ENCODE peak calls at places on chromosomes 13 and 19, in four cellular contexts. Q is astrocyte of the spinal cord, A is fibroblast of lung, X is body of pancreas. M is an unnamed sample.

GRCh38 chr13:113329656-113330312 is 32.7 kb downstream of the LAMP1 start:
- DNase-seq in Q (no peak), A (no peak), X (no peak), M (no peak)

GRCh38 chr13:44768775-44769578 is 192.8 kb upstream of the TSC22D1 start:
- DNase-seq in Q (no peak), A (no peak), X (peak; percentile 44), M (no peak)

GRCh38 chr19:29953352-29954247 is 11.6 kb downstream of the URI1 start:
- DNase-seq in Q (no peak), A (peak; percentile 27), X (no peak), M (no peak)

GRCh38 chr13:94950303-94950702 is 238.0 kb upstream of the SOX21 start:
- DNase-seq in Q (no peak), A (peak; percentile 17), X (no peak), M (peak; percentile 2)

GRCh38 chr13:109708014-109708617 is 78.3 kb downstream of the IRS2 start:
- DNase-seq in Q (no peak), A (no peak), X (no peak), M (no peak)

GRCh38 chr13:78022164-78022877 is 103.7 kb upstream of the EDNRB start:
- DNase-seq in Q (peak; percentile 48), A (peak; percentile 40), X (peak; percentile 4), M (no peak)

GRCh38 chr13:85586422-85586831 is 212.8 kb downstream of the SLITRK6 start:
- DNase-seq in Q (peak; percentile 74), A (peak; percentile 32), X (no peak), M (no peak)

GRCh38 chr13:27425918-27426630 is 1.7 kb downstream of the GTF3A start:
- DNase-seq in Q (peak; percentile 78), A (peak; percentile 75), X (peak; percentile 79), M (peak; percentile 84)

GRCh38 chr13:111267784-111268183 is 52.7 kb upstream of the TEX29 start:
- DNase-seq in Q (peak; percentile 34), A (peak; percentile 87), X (no peak), M (no peak)

GRCh38 chr19:55939206-55939605 is 7.1 kb upstream of the NLRP13 start:
- DNase-seq in Q (no peak), A (no peak), X (no peak), M (no peak)

GRCh38 chr13:83796364-83796763 is 85.9 kb downstream of the SLITRK1 start:
- DNase-seq in Q (no peak), A (no peak), X (no peak), M (no peak)

GRCh38 chr13:94239135-94239534 is 240.3 kb downstream of the DCT start:
- DNase-seq in Q (peak; percentile 29), A (peak; percentile 26), X (no peak), M (no peak)

GRCh38 chr13:24203726-24204295 is 43.3 kb downstream of the SPATA13 start:
- DNase-seq in Q (peak; percentile 38), A (no peak), X (no peak), M (peak; percentile 87)

GRCh38 chr13:53200498-53201453 is 172.2 kb downstream of the OLFM4 start:
- DNase-seq in Q (no peak), A (peak; percentile 2), X (peak; percentile 83), M (no peak)

GRCh38 chr13:75715598-75716523 is 79.7 kb downstream of the LMO7 start:
- DNase-seq in Q (peak; percentile 24), A (peak; percentile 39), X (no peak), M (no peak)

GRCh38 chr13:45872574-45872973 is 21.0 kb upstream of the SIAH3 start:
- DNase-seq in Q (no peak), A (peak; percentile 34), X (no peak), M (no peak)

GRCh38 chr19:48925240-48925843 is 8.2 kb upstream of the DHDH start:
- DNase-seq in Q (peak; percentile 24), A (peak; percentile 23), X (no peak), M (no peak)

GRCh38 chr13:66210677-66211076 is 1019.5 kb downstream of the PCDH9 start:
- DNase-seq in Q (peak; percentile 96), A (peak; percentile 87), X (no peak), M (no peak)

GRCh38 chr13:95509521-95510315 is 42.8 kb upstream of the CLDN10 start:
- DNase-seq in Q (peak; percentile 64), A (no peak), X (no peak), M (no peak)

GRCh38 chr13:109146912-109147624 is 517.7 kb downstream of the MYO16 start:
- DNase-seq in Q (peak; percentile 91), A (peak; percentile 65), X (no peak), M (no peak)

GRCh38 chr19:33205531-33206260 is 11.6 kb downstream of the LRP3 start:
- DNase-seq in Q (no peak), A (no peak), X (no peak), M (no peak)

GRCh38 chr13:112113355-112113754 is 46.4 kb downstream of the SOX1 start:
- DNase-seq in Q (no peak), A (no peak), X (no peak), M (no peak)

GRCh38 chr13:105037064-105037463 is 1498.4 kb downstream of the EFNB2 start:
- DNase-seq in Q (peak; percentile 27), A (no peak), X (no peak), M (no peak)

GRCh38 chr13:97911311-97912138 is 42.0 kb upstream of the IPO5 start:
- DNase-seq in Q (peak; percentile 27), A (no peak), X (peak; percentile 45), M (no peak)

GRCh38 chr13:45545686-45546409 is 69.7 kb downstream of the ERICH6B start:
- DNase-seq in Q (no peak), A (no peak), X (no peak), M (no peak)

GRCh38 chr13:84430441-84430840 is 548.2 kb upstream of the SLITRK1 start:
- DNase-seq in Q (no peak), A (no peak), X (no peak), M (peak; percentile 62)

GRCh38 chr19:46609511-46610412 is 8.6 kb downstream of the CALM3 start:
- DNase-seq in Q (no peak), A (no peak), X (peak; percentile 4), M (no peak)

GRCh38 chr19:50657672-50658437 is 8.6 kb downstream of the C19orf81 start:
- DNase-seq in Q (peak; percentile 88), A (peak; percentile 86), X (peak; percentile 91), M (peak; percentile 92)

GRCh38 chr13:101917833-101918755 is 465.6 kb downstream of the ITGBL1 start:
- DNase-seq in Q (no peak), A (no peak), X (peak; percentile 18), M (no peak)

GRCh38 chr19:46608178-46608577 is 7.0 kb downstream of the CALM3 start:
- DNase-seq in Q (no peak), A (no peak), X (no peak), M (no peak)

GRCh38 chr13:77492982-77493381 is 42.5 kb upstream of the SCEL start:
- DNase-seq in Q (peak; percentile 33), A (peak; percentile 42), X (peak; percentile 16), M (no peak)

GRCh38 chr13:48144413-48145035 is 49.6 kb upstream of the MED4 start:
- DNase-seq in Q (peak; percentile 13), A (peak; percentile 44), X (peak; percentile 12), M (no peak)

GRCh38 chr19:34209726-34210125 is 37.4 kb downstream of the LSM14A start:
- DNase-seq in Q (no peak), A (no peak), X (no peak), M (no peak)

GRCh38 chr13:98868932-98869331 is 108.9 kb downstream of the DOCK9 start:
- DNase-seq in Q (no peak), A (no peak), X (no peak), M (no peak)

GRCh38 chr13:34156841-34157365 is 339.0 kb downstream of the RFC3 start:
- DNase-seq in Q (peak; percentile 96), A (peak; percentile 83), X (peak; percentile 84), M (no peak)

GRCh38 chr13:106917673-106918652 is 350.0 kb upstream of the ARGLU1 start:
- DNase-seq in Q (peak; percentile 81), A (peak; percentile 86), X (peak; percentile 77), M (peak; percentile 19)

GRCh38 chr13:30718661-30719520 is 16.5 kb upstream of the ALOX5AP start:
- DNase-seq in Q (peak; percentile 90), A (peak; percentile 88), X (no peak), M (no peak)

GRCh38 chr19:33509774-33510173 is 11.8 kb downstream of the PEPD start:
- DNase-seq in Q (no peak), A (no peak), X (no peak), M (no peak)

DNA sequence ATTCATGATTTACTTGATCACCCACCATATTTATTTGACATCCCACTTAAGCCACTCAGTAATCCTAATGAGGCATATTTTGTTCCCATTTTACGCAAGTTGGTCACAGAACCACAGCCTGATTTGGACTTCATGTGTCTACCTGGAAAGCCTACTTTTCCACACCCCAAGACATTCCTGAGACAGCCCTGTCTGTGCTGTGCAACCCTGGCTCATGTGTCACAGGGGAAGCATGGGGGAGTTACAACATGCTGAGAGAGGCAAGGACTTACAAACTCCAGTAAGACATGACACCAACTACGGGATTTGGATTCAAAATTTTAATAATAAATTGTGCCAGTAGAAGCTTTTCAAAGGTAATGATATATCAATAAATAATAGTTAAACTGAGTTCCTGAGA is 70.2 kb upstream of the XPO4 start:
- DNase-seq in Q (no peak), A (no peak), X (no peak), M (no peak)
- H3K4me3 ChIP-seq in Q (no peak overlapping the region), A (no peak overlapping the region), X (no peak overlapping the region), M (no peak overlapping the region)

GRCh38 chr19:4256563-4256962 is 9.7 kb downstream of the YJU2 start:
- DNase-seq in Q (no peak), A (no peak), X (no peak), M (no peak)
- TF ChIP-seq CTCF in Q (peak; percentile 7), A (no peak), X (no peak), M (no peak)

GRCh38 chr19:40754611-40755247 is 3.7 kb downstream of the SNRPA start:
- DNase-seq in Q (no peak), A (no peak), X (peak; percentile 55), M (no peak)

GRCh38 chr19:40756502-40757110 is 5.6 kb downstream of the SNRPA start:
- DNase-seq in Q (no peak), A (no peak), X (no peak), M (no peak)

GRCh38 chr19:40758491-40758890 is 7.5 kb downstream of the SNRPA start:
- DNase-seq in Q (no peak), A (no peak), X (no peak), M (no peak)

GRCh38 chr19:40751065-40751923 is at the start of gene SNRPA:
- DNase-seq in Q (peak; percentile 99), A (peak; percentile 98), X (peak; percentile 98), M (peak; percentile 85)

GRCh38 chr19:40755248-40755624 is 4.2 kb downstream of the SNRPA start:
- DNase-seq in Q (no peak), A (no peak), X (no peak), M (no peak)
- H3K4me3 ChIP-seq in Q (no peak overlapping the region), A (no peak overlapping the region), X (no peak overlapping the region), M (no peak overlapping the region)

DNA sequence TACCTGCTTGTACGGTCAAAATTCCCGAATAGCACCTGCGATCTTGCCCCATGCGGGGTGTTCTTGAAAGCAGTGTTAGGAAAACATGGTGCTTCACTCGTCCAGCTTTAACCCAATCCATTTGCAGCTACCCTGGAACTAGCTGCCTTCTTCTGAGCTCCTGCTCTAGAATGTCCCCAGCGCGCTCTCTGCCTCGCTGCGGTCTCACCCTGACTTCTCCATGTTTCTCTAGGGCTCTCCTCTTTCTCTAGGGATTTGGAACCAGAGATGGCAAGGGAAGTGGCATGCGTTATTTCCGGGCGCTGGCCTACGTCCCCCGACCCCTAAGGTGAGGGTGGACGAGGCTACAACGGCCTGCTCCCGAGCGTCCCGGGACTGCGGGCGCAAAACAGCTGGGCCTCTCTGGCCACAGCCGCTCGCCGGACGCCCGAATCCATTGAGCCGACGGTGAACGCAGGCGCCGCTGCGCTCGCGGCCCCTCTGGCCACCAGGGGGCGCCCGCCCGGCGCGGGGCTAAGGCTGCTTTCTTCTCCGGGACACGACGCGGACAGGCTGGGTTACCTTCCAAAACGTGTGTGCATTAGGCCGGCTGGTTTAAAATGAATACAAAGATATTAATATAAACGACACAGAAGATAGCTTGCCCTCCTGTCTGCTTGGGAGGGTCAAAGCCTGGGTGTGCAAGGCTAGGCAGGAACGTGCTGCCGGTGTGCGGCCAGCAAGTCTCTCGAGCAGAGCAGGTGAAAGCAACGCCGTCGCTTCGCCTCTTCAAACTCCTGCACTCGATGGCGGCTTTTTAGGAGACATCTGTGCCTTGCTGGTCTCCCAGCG is 1.8 kb upstream of the SPRY2 start:
- DNase-seq in Q (peak; percentile 81), A (peak; percentile 77), X (peak; percentile 89), M (no peak)
- TF ChIP-seq CTCF in Q (peak; percentile 81), A (peak; percentile 82), X (peak; percentile 98), M (peak; percentile 84)